ENCODE peak calls at places on chromosomes 7 and 10, in nine cellular contexts. J, Z, Y, R, P, W, T, S and H are unnamed samples.

GRCh38 chr10:26573674-26574073 is 123.8 kb upstream of the PDSS1 start:
- DNase-seq in J (no peak), Z (no peak), Y (peak), R (no peak), P (no peak), W (no peak), T (no peak), S (no peak), H (no peak)

GRCh38 chr7:66847879-66848810 is 72.9 kb upstream of the TMEM248 start:
- DNase-seq in J (no peak), Z (no peak), Y (peak), R (no peak), P (peak), W (no peak), T (peak), S (peak), H (no peak)

GRCh38 chr7:123958186-123958703 is 33.2 kb downstream of the SPAM1 start:
- DNase-seq in J (no peak), Z (no peak), Y (no peak), R (no peak), P (no peak), W (no peak), T (no peak), S (no peak), H (no peak)

GRCh38 chr10:98414932-98415709 is at the start of gene PYROXD2:
- DNase-seq in J (peak), Z (peak), Y (peak), R (no peak), P (peak), W (peak), T (peak), S (peak), H (peak)

GRCh38 chr7:46549892-46550639 is 629.0 kb upstream of the IGFBP3 start:
- DNase-seq in J (no peak), Z (no peak), Y (no peak), R (no peak), P (no peak), W (no peak), T (no peak), S (no peak), H (no peak)

GRCh38 chr10:71761105-71761511 is 12.2 kb downstream of the VSIR start:
- DNase-seq in J (no peak), Z (no peak), Y (no peak), R (no peak), P (no peak), W (no peak), T (no peak), S (peak), H (no peak)

GRCh38 chr10:73586583-73586984 is 4.6 kb downstream of the USP54 start:
- DNase-seq in J (no peak), Z (no peak), Y (peak), R (no peak), P (peak), W (no peak), T (peak), S (no peak), H (peak)

GRCh38 chr10:132414402-132415016 is 17.5 kb downstream of the PWWP2B start:
- DNase-seq in J (peak), Z (no peak), Y (peak), R (no peak), P (no peak), W (no peak), T (no peak), S (no peak), H (no peak)

GRCh38 chr10:120988751-120989150 is 137.6 kb downstream of the WDR11 start:
- DNase-seq in J (no peak), Z (no peak), Y (no peak), R (no peak), P (no peak), W (no peak), T (no peak), S (no peak), H (no peak)

GRCh38 chr7:80791509-80791929 is 127.3 kb downstream of the SEMA3C start:
- DNase-seq in J (no peak), Z (no peak), Y (no peak), R (no peak), P (no peak), W (no peak), T (no peak), S (no peak), H (no peak)